ENCODE peak calls at places on chromosomes 6 and 20, in eight cellular contexts. One of them, this sample, is unnamed.

GRCh38 chr20:25580711-25581110 is 4.6 kb downstream of the NINL start:
- DNase-seq in ureter: no peak
- DNase-seq in activated T-helper 2 cell treated with anti-CD3 and anti-CD28 coated beads, Interferon-gamma antibody, Interleukin-2, Interleukin-4, amounts not matched to agents 10 μg/mL and 5 μg/mL and 100 μg/mL, durations not matched to agents 14 hours and 24 hours and 36 hours: no peak
- DNase-seq in GM19239: no peak
- DNase-seq in dermis blood vessel endothelial cell: no peak
- DNase-seq in HTR-8/SVneo: no peak
- DNase-seq in skeletal muscle cell: no peak
- DNase-seq in uterus: no peak
- DNase-seq in this sample: peak

GRCh38 chr6:14270925-14271791 is 153.6 kb downstream of the CD83 start:
- DNase-seq in GM19239: no peak
- DNase-seq in activated T-helper 2 cell treated with anti-CD3 and anti-CD28 coated beads, Interferon-gamma antibody, Interleukin-2, Interleukin-4, amounts not matched to agents 10 μg/mL and 5 μg/mL and 100 μg/mL, durations not matched to agents 14 hours and 24 hours and 36 hours: peak
- DNase-seq in uterus: no peak
- DNase-seq in ureter: peak
- DNase-seq in HTR-8/SVneo: peak
- DNase-seq in skeletal muscle cell: peak
- DNase-seq in dermis blood vessel endothelial cell: no peak
- DNase-seq in this sample: no peak

GRCh38 chr6:44275749-44276648 is 5.7 kb downstream of the TMEM151B start:
- DNase-seq in ureter: no peak
- DNase-seq in HTR-8/SVneo: no peak
- DNase-seq in uterus: no peak
- DNase-seq in dermis blood vessel endothelial cell: no peak
- DNase-seq in skeletal muscle cell: no peak
- DNase-seq in GM19239: no peak
- DNase-seq in activated T-helper 2 cell treated with anti-CD3 and anti-CD28 coated beads, Interferon-gamma antibody, Interleukin-2, Interleukin-4, amounts not matched to agents 10 μg/mL and 5 μg/mL and 100 μg/mL, durations not matched to agents 14 hours and 24 hours and 36 hours: no peak
- DNase-seq in this sample: no peak

GRCh38 chr6:166221040-166221439 is 53.4 kb upstream of the TBXT start:
- DNase-seq in HTR-8/SVneo: no peak
- DNase-seq in activated T-helper 2 cell treated with anti-CD3 and anti-CD28 coated beads, Interferon-gamma antibody, Interleukin-2, Interleukin-4, amounts not matched to agents 10 μg/mL and 5 μg/mL and 100 μg/mL, durations not matched to agents 14 hours and 24 hours and 36 hours: peak
- DNase-seq in uterus: no peak
- DNase-seq in ureter: no peak
- DNase-seq in dermis blood vessel endothelial cell: no peak
- DNase-seq in GM19239: no peak
- DNase-seq in skeletal muscle cell: no peak
- DNase-seq in this sample: no peak

GRCh38 chr6:86730216-86730615 is 207.1 kb upstream of the HTR1E start:
- DNase-seq in ureter: no peak
- DNase-seq in skeletal muscle cell: no peak
- DNase-seq in HTR-8/SVneo: no peak
- DNase-seq in activated T-helper 2 cell treated with anti-CD3 and anti-CD28 coated beads, Interferon-gamma antibody, Interleukin-2, Interleukin-4, amounts not matched to agents 10 μg/mL and 5 μg/mL and 100 μg/mL, durations not matched to agents 14 hours and 24 hours and 36 hours: no peak
- DNase-seq in uterus: no peak
- DNase-seq in dermis blood vessel endothelial cell: no peak
- DNase-seq in GM19239: no peak
- DNase-seq in this sample: no peak

GRCh38 chr20:46128310-46129151 is 10.4 kb downstream of the CD40 start:
- DNase-seq in activated T-helper 2 cell treated with anti-CD3 and anti-CD28 coated beads, Interferon-gamma antibody, Interleukin-2, Interleukin-4, amounts not matched to agents 10 μg/mL and 5 μg/mL and 100 μg/mL, durations not matched to agents 14 hours and 24 hours and 36 hours: no peak
- DNase-seq in HTR-8/SVneo: peak
- DNase-seq in skeletal muscle cell: no peak
- DNase-seq in uterus: no peak
- DNase-seq in ureter: no peak
- DNase-seq in GM19239: no peak
- DNase-seq in dermis blood vessel endothelial cell: peak
- DNase-seq in this sample: no peak

GRCh38 chr6:89008299-89008698 is 44.9 kb upstream of the RNGTT start:
- DNase-seq in ureter: no peak
- DNase-seq in skeletal muscle cell: no peak
- DNase-seq in dermis blood vessel endothelial cell: no peak
- DNase-seq in activated T-helper 2 cell treated with anti-CD3 and anti-CD28 coated beads, Interferon-gamma antibody, Interleukin-2, Interleukin-4, amounts not matched to agents 10 μg/mL and 5 μg/mL and 100 μg/mL, durations not matched to agents 14 hours and 24 hours and 36 hours: no peak
- DNase-seq in HTR-8/SVneo: no peak
- DNase-seq in GM19239: no peak
- DNase-seq in uterus: no peak
- DNase-seq in this sample: peak

GRCh38 chr20:17681741-17682102 is 320 bp downstream of the RRBP1 start:
- DNase-seq in uterus: no peak
- DNase-seq in GM19239: no peak
- DNase-seq in ureter: no peak
- DNase-seq in skeletal muscle cell: no peak
- DNase-seq in activated T-helper 2 cell treated with anti-CD3 and anti-CD28 coated beads, Interferon-gamma antibody, Interleukin-2, Interleukin-4, amounts not matched to agents 10 μg/mL and 5 μg/mL and 100 μg/mL, durations not matched to agents 14 hours and 24 hours and 36 hours: no peak
- DNase-seq in HTR-8/SVneo: no peak
- DNase-seq in dermis blood vessel endothelial cell: no peak
- DNase-seq in this sample: no peak

GRCh38 chr20:63056236-63057132 is 49.7 kb upstream of the BHLHE23 start:
- DNase-seq in skeletal muscle cell: no peak
- DNase-seq in uterus: no peak
- DNase-seq in HTR-8/SVneo: peak
- DNase-seq in dermis blood vessel endothelial cell: peak
- DNase-seq in ureter: no peak
- DNase-seq in activated T-helper 2 cell treated with anti-CD3 and anti-CD28 coated beads, Interferon-gamma antibody, Interleukin-2, Interleukin-4, amounts not matched to agents 10 μg/mL and 5 μg/mL and 100 μg/mL, durations not matched to agents 14 hours and 24 hours and 36 hours: peak
- DNase-seq in GM19239: peak
- DNase-seq in this sample: no peak

GRCh38 chr6:129621252-129621651 is 88.7 kb downstream of the ARHGAP18 start:
- DNase-seq in HTR-8/SVneo: no peak
- DNase-seq in activated T-helper 2 cell treated with anti-CD3 and anti-CD28 coated beads, Interferon-gamma antibody, Interleukin-2, Interleukin-4, amounts not matched to agents 10 μg/mL and 5 μg/mL and 100 μg/mL, durations not matched to agents 14 hours and 24 hours and 36 hours: no peak
- DNase-seq in GM19239: no peak
- DNase-seq in dermis blood vessel endothelial cell: peak
- DNase-seq in skeletal muscle cell: no peak
- DNase-seq in ureter: no peak
- DNase-seq in uterus: no peak
- DNase-seq in this sample: no peak

GRCh38 chr6:156131221-156131903 is 645.8 kb upstream of the ARID1B start:
- DNase-seq in GM19239: peak
- DNase-seq in skeletal muscle cell: no peak
- DNase-seq in ureter: no peak
- DNase-seq in dermis blood vessel endothelial cell: no peak
- DNase-seq in activated T-helper 2 cell treated with anti-CD3 and anti-CD28 coated beads, Interferon-gamma antibody, Interleukin-2, Interleukin-4, amounts not matched to agents 10 μg/mL and 5 μg/mL and 100 μg/mL, durations not matched to agents 14 hours and 24 hours and 36 hours: no peak
- DNase-seq in HTR-8/SVneo: no peak
- DNase-seq in uterus: no peak
- DNase-seq in this sample: no peak

GRCh38 chr6:85191656-85192055 is 258.2 kb upstream of the NT5E start:
- DNase-seq in uterus: no peak
- DNase-seq in activated T-helper 2 cell treated with anti-CD3 and anti-CD28 coated beads, Interferon-gamma antibody, Interleukin-2, Interleukin-4, amounts not matched to agents 10 μg/mL and 5 μg/mL and 100 μg/mL, durations not matched to agents 14 hours and 24 hours and 36 hours: no peak
- DNase-seq in dermis blood vessel endothelial cell: no peak
- DNase-seq in ureter: no peak
- DNase-seq in HTR-8/SVneo: no peak
- DNase-seq in GM19239: no peak
- DNase-seq in skeletal muscle cell: no peak
- DNase-seq in this sample: no peak

GRCh38 chr6:152094992-152095592 is 287.6 kb downstream of the ESR1 start:
- DNase-seq in GM19239: no peak
- DNase-seq in HTR-8/SVneo: peak
- DNase-seq in activated T-helper 2 cell treated with anti-CD3 and anti-CD28 coated beads, Interferon-gamma antibody, Interleukin-2, Interleukin-4, amounts not matched to agents 10 μg/mL and 5 μg/mL and 100 μg/mL, durations not matched to agents 14 hours and 24 hours and 36 hours: no peak
- DNase-seq in uterus: peak
- DNase-seq in ureter: peak
- DNase-seq in dermis blood vessel endothelial cell: peak
- DNase-seq in skeletal muscle cell: peak
- DNase-seq in this sample: peak

GRCh38 chr6:128097019-128097418 is 196.2 kb upstream of the THEMIS start:
- DNase-seq in GM19239: no peak
- DNase-seq in dermis blood vessel endothelial cell: no peak
- DNase-seq in HTR-8/SVneo: no peak
- DNase-seq in uterus: no peak
- DNase-seq in skeletal muscle cell: no peak
- DNase-seq in ureter: no peak
- DNase-seq in activated T-helper 2 cell treated with anti-CD3 and anti-CD28 coated beads, Interferon-gamma antibody, Interleukin-2, Interleukin-4, amounts not matched to agents 10 μg/mL and 5 μg/mL and 100 μg/mL, durations not matched to agents 14 hours and 24 hours and 36 hours: no peak
- DNase-seq in this sample: no peak

GRCh38 chr20:37901667-37902503 is 1.0 kb upstream of the VSTM2L start:
- DNase-seq in dermis blood vessel endothelial cell: peak
- DNase-seq in ureter: peak
- DNase-seq in skeletal muscle cell: no peak
- DNase-seq in uterus: peak
- DNase-seq in GM19239: peak
- DNase-seq in activated T-helper 2 cell treated with anti-CD3 and anti-CD28 coated beads, Interferon-gamma antibody, Interleukin-2, Interleukin-4, amounts not matched to agents 10 μg/mL and 5 μg/mL and 100 μg/mL, durations not matched to agents 14 hours and 24 hours and 36 hours: no peak
- DNase-seq in HTR-8/SVneo: peak
- DNase-seq in this sample: peak

GRCh38 chr6:139638179-139638872 is 263.9 kb upstream of the CITED2 start:
- DNase-seq in ureter: no peak
- DNase-seq in dermis blood vessel endothelial cell: no peak
- DNase-seq in HTR-8/SVneo: no peak
- DNase-seq in skeletal muscle cell: no peak
- DNase-seq in GM19239: no peak
- DNase-seq in uterus: no peak
- DNase-seq in activated T-helper 2 cell treated with anti-CD3 and anti-CD28 coated beads, Interferon-gamma antibody, Interleukin-2, Interleukin-4, amounts not matched to agents 10 μg/mL and 5 μg/mL and 100 μg/mL, durations not matched to agents 14 hours and 24 hours and 36 hours: no peak
- DNase-seq in this sample: no peak

GRCh38 chr6:13453771-13454251 is 33.6 kb downstream of the GFOD1 start:
- DNase-seq in dermis blood vessel endothelial cell: peak
- DNase-seq in skeletal muscle cell: no peak
- DNase-seq in activated T-helper 2 cell treated with anti-CD3 and anti-CD28 coated beads, Interferon-gamma antibody, Interleukin-2, Interleukin-4, amounts not matched to agents 10 μg/mL and 5 μg/mL and 100 μg/mL, durations not matched to agents 14 hours and 24 hours and 36 hours: no peak
- DNase-seq in uterus: no peak
- DNase-seq in ureter: no peak
- DNase-seq in GM19239: no peak
- DNase-seq in HTR-8/SVneo: no peak
- DNase-seq in this sample: peak

GRCh38 chr6:111087106-111087835 is at the start of gene SLC16A10:
- DNase-seq in dermis blood vessel endothelial cell: peak
- DNase-seq in activated T-helper 2 cell treated with anti-CD3 and anti-CD28 coated beads, Interferon-gamma antibody, Interleukin-2, Interleukin-4, amounts not matched to agents 10 μg/mL and 5 μg/mL and 100 μg/mL, durations not matched to agents 14 hours and 24 hours and 36 hours: peak
- DNase-seq in GM19239: peak
- DNase-seq in HTR-8/SVneo: peak
- DNase-seq in uterus: peak
- DNase-seq in skeletal muscle cell: no peak
- DNase-seq in ureter: peak
- DNase-seq in this sample: peak

GRCh38 chr6:22383016-22383415 is 86.2 kb upstream of the PRL start:
- DNase-seq in GM19239: no peak
- DNase-seq in skeletal muscle cell: no peak
- DNase-seq in ureter: no peak
- DNase-seq in HTR-8/SVneo: no peak
- DNase-seq in dermis blood vessel endothelial cell: no peak
- DNase-seq in activated T-helper 2 cell treated with anti-CD3 and anti-CD28 coated beads, Interferon-gamma antibody, Interleukin-2, Interleukin-4, amounts not matched to agents 10 μg/mL and 5 μg/mL and 100 μg/mL, durations not matched to agents 14 hours and 24 hours and 36 hours: no peak
- DNase-seq in uterus: no peak
- DNase-seq in this sample: no peak

GRCh38 chr6:49565855-49566254 is 15.4 kb downstream of the C6orf141 start:
- DNase-seq in uterus: peak
- DNase-seq in ureter: no peak
- DNase-seq in skeletal muscle cell: no peak
- DNase-seq in GM19239: no peak
- DNase-seq in HTR-8/SVneo: peak
- DNase-seq in dermis blood vessel endothelial cell: peak
- DNase-seq in activated T-helper 2 cell treated with anti-CD3 and anti-CD28 coated beads, Interferon-gamma antibody, Interleukin-2, Interleukin-4, amounts not matched to agents 10 μg/mL and 5 μg/mL and 100 μg/mL, durations not matched to agents 14 hours and 24 hours and 36 hours: no peak
- DNase-seq in this sample: no peak

GRCh38 chr6:77040566-77041195 is 422.6 kb downstream of the HTR1B start:
- DNase-seq in GM19239: no peak
- DNase-seq in dermis blood vessel endothelial cell: no peak
- DNase-seq in skeletal muscle cell: no peak
- DNase-seq in activated T-helper 2 cell treated with anti-CD3 and anti-CD28 coated beads, Interferon-gamma antibody, Interleukin-2, Interleukin-4, amounts not matched to agents 10 μg/mL and 5 μg/mL and 100 μg/mL, durations not matched to agents 14 hours and 24 hours and 36 hours: no peak
- DNase-seq in uterus: no peak
- DNase-seq in HTR-8/SVneo: no peak
- DNase-seq in ureter: no peak
- DNase-seq in this sample: no peak

GRCh38 chr20:53828673-53829085 is 235.0 kb upstream of the ZNF217 start:
- DNase-seq in HTR-8/SVneo: peak
- DNase-seq in skeletal muscle cell: peak
- DNase-seq in dermis blood vessel endothelial cell: peak
- DNase-seq in activated T-helper 2 cell treated with anti-CD3 and anti-CD28 coated beads, Interferon-gamma antibody, Interleukin-2, Interleukin-4, amounts not matched to agents 10 μg/mL and 5 μg/mL and 100 μg/mL, durations not matched to agents 14 hours and 24 hours and 36 hours: no peak
- DNase-seq in uterus: peak
- DNase-seq in ureter: no peak
- DNase-seq in GM19239: no peak
- DNase-seq in this sample: peak

GRCh38 chr6:108781419-108782110 is 66.7 kb upstream of the ARMC2 start:
- DNase-seq in activated T-helper 2 cell treated with anti-CD3 and anti-CD28 coated beads, Interferon-gamma antibody, Interleukin-2, Interleukin-4, amounts not matched to agents 10 μg/mL and 5 μg/mL and 100 μg/mL, durations not matched to agents 14 hours and 24 hours and 36 hours: no peak
- DNase-seq in GM19239: no peak
- DNase-seq in ureter: no peak
- DNase-seq in dermis blood vessel endothelial cell: peak
- DNase-seq in HTR-8/SVneo: no peak
- DNase-seq in skeletal muscle cell: no peak
- DNase-seq in uterus: peak
- DNase-seq in this sample: no peak

GRCh38 chr6:152002306-152002705 is 194.8 kb downstream of the ESR1 start:
- DNase-seq in GM19239: no peak
- DNase-seq in ureter: no peak
- DNase-seq in activated T-helper 2 cell treated with anti-CD3 and anti-CD28 coated beads, Interferon-gamma antibody, Interleukin-2, Interleukin-4, amounts not matched to agents 10 μg/mL and 5 μg/mL and 100 μg/mL, durations not matched to agents 14 hours and 24 hours and 36 hours: no peak
- DNase-seq in HTR-8/SVneo: no peak
- DNase-seq in skeletal muscle cell: no peak
- DNase-seq in dermis blood vessel endothelial cell: no peak
- DNase-seq in uterus: no peak
- DNase-seq in this sample: no peak

GRCh38 chr6:110357696-110358535 is at the start of gene METTL24:
- DNase-seq in GM19239: peak
- DNase-seq in uterus: peak
- DNase-seq in dermis blood vessel endothelial cell: peak
- DNase-seq in skeletal muscle cell: no peak
- DNase-seq in HTR-8/SVneo: no peak
- DNase-seq in activated T-helper 2 cell treated with anti-CD3 and anti-CD28 coated beads, Interferon-gamma antibody, Interleukin-2, Interleukin-4, amounts not matched to agents 10 μg/mL and 5 μg/mL and 100 μg/mL, durations not matched to agents 14 hours and 24 hours and 36 hours: no peak
- DNase-seq in ureter: no peak
- DNase-seq in this sample: no peak

GRCh38 chr20:44054118-44054517 is 132.9 kb downstream of the JPH2 start:
- DNase-seq in GM19239: no peak
- DNase-seq in activated T-helper 2 cell treated with anti-CD3 and anti-CD28 coated beads, Interferon-gamma antibody, Interleukin-2, Interleukin-4, amounts not matched to agents 10 μg/mL and 5 μg/mL and 100 μg/mL, durations not matched to agents 14 hours and 24 hours and 36 hours: no peak
- DNase-seq in skeletal muscle cell: no peak
- DNase-seq in HTR-8/SVneo: no peak
- DNase-seq in ureter: peak
- DNase-seq in uterus: no peak
- DNase-seq in dermis blood vessel endothelial cell: no peak
- DNase-seq in this sample: no peak